ENCODE peak calls at places on chromosomes 16 and 17, in eight cellular contexts. Q, L, O, T, I, X, S and J are unnamed samples.

GRCh38 chr17:72465191-72466024 is 344.6 kb downstream of the SOX9 start:
- DNase-seq in Q (no peak), L (peak; percentile 52), O (peak; percentile 62), T (peak; percentile 84), I (no peak), X (no peak), S (peak; percentile 97), J (no peak)

GRCh38 chr16:47611848-47612493 is 150.8 kb downstream of the PHKB start:
- DNase-seq in Q (no peak), L (no peak), O (no peak), T (no peak), I (no peak), X (no peak), S (no peak), J (no peak)

GRCh38 chr16:52773026-52773425 is 226.1 kb upstream of the TOX3 start:
- DNase-seq in Q (no peak), L (no peak), O (no peak), T (no peak), I (no peak), X (no peak), S (no peak), J (no peak)

GRCh38 chr17:50604470-50604869 is 30.2 kb upstream of the ABCC3 start:
- DNase-seq in Q (peak; percentile 82), L (no peak), O (no peak), T (peak; percentile 5), I (no peak), X (no peak), S (no peak), J (no peak)

GRCh38 chr16:71622088-71622487 is 3.9 kb upstream of the MARVELD3 start:
- DNase-seq in Q (no peak), L (no peak), O (no peak), T (no peak), I (no peak), X (no peak), S (no peak), J (no peak)

GRCh38 chr17:77049440-77049839 is 91.3 kb upstream of the SEC14L1 start:
- DNase-seq in Q (no peak), L (no peak), O (no peak), T (no peak), I (no peak), X (no peak), S (no peak), J (no peak)

GRCh38 chr16:19746561-19746960 is 28.5 kb downstream of the IQCK start:
- DNase-seq in Q (no peak), L (no peak), O (no peak), T (no peak), I (no peak), X (no peak), S (no peak), J (peak; percentile 12)

GRCh38 chr16:29974291-29975133 is 844 bp downstream of the TAOK2 start:
- DNase-seq in Q (peak; percentile 34), L (peak; percentile 54), O (no peak), T (no peak), I (no peak), X (no peak), S (no peak), J (no peak)

GRCh38 chr17:16446338-16446983 is 31.1 kb downstream of the TRPV2 start:
- DNase-seq in Q (no peak), L (no peak), O (no peak), T (no peak), I (no peak), X (no peak), S (no peak), J (no peak)

GRCh38 chr16:57341062-57341440 is 17.5 kb upstream of the CCL22 start:
- DNase-seq in Q (no peak), L (no peak), O (no peak), T (no peak), I (no peak), X (no peak), S (no peak), J (no peak)

GRCh38 chr16:22077700-22078313 is 14.5 kb upstream of the VWA3A start:
- DNase-seq in Q (peak; percentile 37), L (peak; percentile 70), O (peak; percentile 88), T (no peak), I (no peak), X (peak; percentile 71), S (peak; percentile 36), J (peak; percentile 69)

GRCh38 chr17:53630638-53631037 is 192.1 kb upstream of the KIF2B start:
- DNase-seq in Q (no peak), L (no peak), O (no peak), T (no peak), I (no peak), X (no peak), S (no peak), J (no peak)
- TF ChIP-seq CTCF in Q (no peak), L (no peak), O (no peak), T (no peak), I (no peak), X (no peak), S (no peak), J (no peak)

DNA sequence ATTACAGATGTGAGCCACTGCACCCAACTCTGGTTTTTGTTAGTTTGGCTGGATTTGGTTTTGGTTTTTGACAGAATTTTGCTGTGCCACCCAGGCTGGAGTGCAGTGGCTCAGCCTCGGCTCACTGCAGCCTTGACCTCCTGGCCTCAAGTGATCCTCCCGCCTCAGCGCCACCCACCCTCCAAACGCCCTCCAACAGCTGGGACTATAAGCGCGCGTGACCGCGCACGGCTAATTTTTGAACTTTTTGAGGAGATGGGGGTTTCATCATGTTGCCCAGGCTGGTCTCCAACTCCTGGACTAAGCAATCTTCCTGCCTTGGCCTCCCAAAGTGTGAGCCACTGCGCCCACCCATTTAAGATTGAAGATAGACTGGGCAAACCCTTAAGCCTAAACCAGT is 84.4 kb upstream of the RPRML start:
- DNase-seq in Q (no peak), L (no peak), O (no peak), T (no peak), I (no peak), X (no peak), S (no peak), J (no peak)
- TF ChIP-seq CTCF in Q (no peak), L (no peak), O (no peak), T (no peak), I (no peak), X (no peak), S (no peak), J (no peak)

GRCh38 chr16:12907670-12908233 is 6.4 kb downstream of the SHISA9 start:
- DNase-seq in Q (no peak), L (no peak), O (no peak), T (no peak), I (no peak), X (no peak), S (no peak), J (no peak)
- TF ChIP-seq CTCF in Q (no peak), L (peak; percentile 3), O (no peak), T (peak; percentile 7), I (no peak), X (no peak), S (peak; percentile 47), J (peak; percentile 34)

DNA sequence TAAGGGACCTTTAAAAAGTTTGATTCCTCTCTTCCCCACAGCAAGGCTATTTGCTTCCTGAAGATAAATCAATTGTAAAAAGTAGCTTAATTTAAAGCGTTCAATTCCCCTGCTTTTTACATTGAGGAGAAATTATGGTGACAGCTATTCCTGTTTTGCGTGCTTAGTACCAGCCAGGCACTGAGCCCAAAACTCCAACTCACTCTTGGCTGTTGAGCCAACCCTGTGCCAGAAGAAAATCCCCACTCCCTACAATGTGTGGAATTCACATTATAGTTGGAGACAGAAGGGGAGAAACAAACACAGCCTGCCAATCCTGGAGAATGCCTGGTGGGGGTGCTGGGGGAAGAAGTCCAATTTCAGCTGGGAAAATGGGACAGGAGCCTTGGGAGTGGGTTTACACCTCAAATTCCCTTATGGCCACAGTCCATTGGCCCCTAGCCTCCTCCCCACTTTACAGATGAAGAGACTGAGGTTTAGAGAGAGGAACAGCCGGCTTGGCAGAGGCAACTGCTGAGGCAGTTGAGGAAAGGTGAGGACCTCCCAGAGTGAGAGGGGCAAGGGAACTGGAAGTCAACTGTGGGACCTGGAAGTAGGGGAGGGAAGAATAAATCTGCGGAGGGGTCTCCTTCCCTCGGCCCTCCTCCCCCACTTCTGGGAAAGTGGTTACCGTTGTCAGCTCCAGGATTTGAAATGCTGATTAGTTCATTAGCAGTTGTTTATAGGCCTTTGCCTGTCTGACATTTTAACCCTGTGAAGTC is 26.1 kb downstream of the CDH1 start:
- DNase-seq in Q (no peak), L (no peak), O (no peak), T (no peak), I (no peak), X (no peak), S (no peak), J (no peak)
- TF ChIP-seq CTCF in Q (no peak), L (no peak), O (no peak), T (no peak), I (no peak), X (no peak), S (no peak), J (no peak)

GRCh38 chr16:17345043-17345442 is 125.7 kb downstream of the XYLT1 start:
- DNase-seq in Q (no peak), L (peak; percentile 31), O (no peak), T (no peak), I (no peak), X (no peak), S (no peak), J (no peak)

GRCh38 chr16:17346774-17347569 is 123.8 kb downstream of the XYLT1 start:
- DNase-seq in Q (no peak), L (peak; percentile 43), O (peak; percentile 85), T (no peak), I (no peak), X (no peak), S (no peak), J (no peak)

GRCh38 chr16:17347624-17348023 is 123.1 kb downstream of the XYLT1 start:
- DNase-seq in Q (peak; percentile 55), L (no peak), O (no peak), T (no peak), I (no peak), X (no peak), S (no peak), J (no peak)

GRCh38 chr16:17348042-17348783 is 122.5 kb downstream of the XYLT1 start:
- DNase-seq in Q (no peak), L (no peak), O (no peak), T (no peak), I (no peak), X (no peak), S (no peak), J (no peak)

GRCh38 chr16:17346441-17346773 is 124.4 kb downstream of the XYLT1 start:
- DNase-seq in Q (no peak), L (no peak), O (no peak), T (no peak), I (no peak), X (no peak), S (no peak), J (no peak)
- TF ChIP-seq CTCF in Q (no peak), L (no peak), O (no peak), T (no peak), I (no peak), X (no peak), S (no peak), J (no peak)

GRCh38 chr17:67891481-67892119 is 66.3 kb downstream of the BPTF start:
- DNase-seq in Q (no peak), L (no peak), O (peak; percentile 32), T (peak; percentile 47), I (no peak), X (no peak), S (peak; percentile 63), J (no peak)
- TF ChIP-seq CTCF in Q (peak; percentile 28), L (peak; percentile 5), O (no peak), T (peak; percentile 47), I (no peak), X (no peak), S (peak; percentile 58), J (peak; percentile 41)